ENCODE peak calls at places on chromosomes 13 and 19, in nine cellular contexts. I, O, N, Z, A, K, X, H and C are unnamed samples. For H3K9me3, the result is how much of the 10 kb centered on the place peaks cover.

GRCh38 chr19:56900573-56901097 is 60.1 kb upstream of the PEG3 start:
- DNase-seq in X (no peak), H (no peak), O (no peak), I (no peak), K (no peak), A (no peak), N (no peak), Z (no peak), C (no peak)

GRCh38 chr19:46863818-46864629 is 3.2 kb downstream of the ARHGAP35 start:
- DNase-seq in X (no peak), N (no peak), O (peak), H (no peak), A (peak), I (no peak), Z (peak), K (no peak), C (no peak)

GRCh38 chr19:2340496-2341246 is 12.2 kb downstream of the SPPL2B start:
- DNase-seq in O (no peak), I (no peak), K (no peak), Z (no peak), H (no peak), A (no peak), X (no peak), N (no peak), C (no peak)

GRCh38 chr19:47228168-47228936 is 2.6 kb downstream of the BBC3 start:
- DNase-seq in A (no peak), H (peak), K (peak), I (peak), N (no peak), X (peak), O (peak), Z (peak), C (peak)

GRCh38 chr19:49506575-49507105 is 5.8 kb upstream of the FCGRT start:
- DNase-seq in X (peak), O (no peak), K (peak), A (peak), Z (no peak), I (peak), N (no peak), H (peak), C (peak)

GRCh38 chr13:113017506-113018215 is 48.6 kb downstream of the MCF2L start:
- DNase-seq in Z (no peak), O (no peak), I (no peak), H (no peak), A (no peak), N (no peak), X (no peak), K (no peak), C (no peak)

GRCh38 chr13:97261254-97262015 is 39.3 kb downstream of the MBNL2 start:
- DNase-seq in I (no peak), K (no peak), O (no peak), H (no peak), Z (no peak), A (no peak), X (no peak), N (no peak), C (no peak)

GRCh38 chr19:33472696-33473624 is 48.6 kb downstream of the PEPD start:
- DNase-seq in A (peak), Z (peak), K (no peak), I (no peak), H (no peak), O (no peak), X (no peak), N (no peak), C (no peak)

GRCh38 chr13:28449826-28450773 is 44.8 kb downstream of the FLT1 start:
- DNase-seq in X (no peak), K (no peak), N (no peak), I (no peak), O (no peak), Z (no peak), A (peak), H (no peak), C (no peak)

GRCh38 chr13:114148521-114148855 is 16.1 kb upstream of the RASA3 start:
- DNase-seq in A (no peak), I (peak), O (no peak), K (peak), N (no peak), X (peak), Z (no peak), H (peak), C (peak)

GRCh38 chr19:56096665-56097064 is 24.4 kb downstream of the ZNF787 start:
- DNase-seq in K (no peak), Z (no peak), H (no peak), N (no peak), I (no peak), A (no peak), O (no peak), X (no peak), C (no peak)

GRCh38 chr13:26230703-26231102 is 8.6 kb upstream of the RNF6 start:
- DNase-seq in A (no peak), N (no peak), I (no peak), X (no peak), Z (no peak), H (no peak), K (no peak), O (no peak), C (no peak)

GRCh38 chr19:58388175-58388526 is 1.1 kb downstream of the RPS5 start:
- DNase-seq in K (no peak), A (no peak), N (no peak), Z (no peak), O (no peak), I (no peak), X (no peak), H (no peak), C (no peak)

GRCh38 chr19:19561946-19562664 is 24.0 kb downstream of the CILP2 start:
- DNase-seq in N (no peak), Z (no peak), X (no peak), O (no peak), A (no peak), K (no peak), I (no peak), H (no peak), C (no peak)

GRCh38 chr13:47420012-47420411 is 523.2 kb upstream of the HTR2A start:
- DNase-seq in I (no peak), N (no peak), O (no peak), A (peak), K (no peak), X (no peak), H (no peak), Z (peak), C (no peak)

GRCh38 chr13:47175172-47175806 is 278.4 kb upstream of the HTR2A start:
- DNase-seq in K (no peak), X (no peak), H (no peak), O (no peak), A (peak), Z (peak), N (no peak), I (no peak), C (no peak)

GRCh38 chr19:16337809-16338469 is 13.3 kb downstream of the KLF2 start:
- DNase-seq in O (no peak), X (no peak), Z (no peak), I (no peak), A (no peak), H (no peak), N (no peak), K (no peak), C (no peak)

GRCh38 chr13:39976481-39976880 is 321.0 kb downstream of the COG6 start:
- DNase-seq in N (no peak), K (no peak), I (no peak), X (no peak), O (no peak), H (no peak), Z (no peak), A (no peak), C (no peak)

GRCh38 chr19:30719189-30719990 is 347.2 kb downstream of the ZNF536 start:
- DNase-seq in H (no peak), X (peak), K (peak), Z (peak), I (peak), O (peak), N (no peak), A (no peak), C (no peak)

GRCh38 chr13:42497798-42498197 is 76.2 kb upstream of the TNFSF11 start:
- DNase-seq in N (no peak), K (no peak), Z (peak), X (no peak), H (no peak), O (no peak), I (no peak), A (peak), C (no peak)

GRCh38 chr19:29290853-29291252 is 77.9 kb upstream of the UQCRFS1 start:
- DNase-seq in I (no peak), A (no peak), K (no peak), N (no peak), X (no peak), O (no peak), Z (no peak), H (no peak), C (no peak)

DNA sequence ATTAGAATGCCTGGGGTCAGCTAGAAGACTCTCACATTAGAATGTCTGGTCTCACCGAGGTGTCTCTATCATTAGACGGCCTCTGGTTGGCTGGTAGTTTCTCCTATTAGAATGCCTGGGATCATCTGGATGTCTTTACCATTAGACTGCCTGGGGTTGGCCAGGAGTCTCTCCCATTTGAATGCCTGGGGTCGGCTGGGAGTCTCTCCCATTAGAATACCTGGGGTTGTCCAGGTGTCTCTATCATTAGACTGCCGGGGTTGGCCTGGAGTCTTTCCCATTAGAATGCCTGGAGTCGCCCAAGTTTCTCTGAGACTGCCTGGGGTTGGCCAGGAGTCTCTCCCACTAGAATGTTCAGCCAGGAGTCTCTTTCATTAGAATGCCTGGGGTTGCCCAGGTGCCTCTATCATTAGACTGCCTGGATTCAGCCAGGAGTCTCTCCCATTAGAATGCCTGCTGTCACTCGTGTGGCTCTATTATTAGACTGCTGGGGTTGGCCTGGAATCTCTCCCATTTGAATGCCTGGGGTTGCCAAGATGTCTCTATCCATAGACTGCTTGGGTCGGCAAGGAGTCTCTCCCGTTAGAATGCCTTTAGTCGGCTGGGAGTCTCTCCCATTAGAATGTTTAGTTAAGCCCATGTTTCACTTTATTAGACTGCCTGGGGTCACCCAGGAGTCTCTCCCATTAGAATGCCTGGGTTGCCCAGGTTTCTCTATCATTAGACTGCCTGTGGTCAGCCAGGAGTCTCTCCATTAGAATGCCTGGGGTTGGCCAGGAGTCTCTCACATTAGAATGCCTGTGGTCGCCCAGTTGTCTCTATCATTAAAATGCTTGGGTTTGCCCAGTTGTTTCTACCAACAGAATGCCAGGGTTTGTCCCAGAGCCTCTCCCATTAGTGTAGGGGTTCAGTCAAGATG is 1467.8 kb downstream of the UQCRFS1 start:
- DNase-seq in K (peak), A (no peak), I (no peak), H (no peak), N (no peak), O (no peak), Z (no peak), X (no peak), C (no peak)
- H3K9me3 ChIP-seq in K (under half), A (under half), I (under half), H (under half), N (under half), O (under half), Z (under half), X (under half), C (under half)

GRCh38 chr19:14890616-14891379 is 4.9 kb upstream of the OR7A17 start:
- DNase-seq in I (peak), N (no peak), O (no peak), H (no peak), A (no peak), X (peak), K (no peak), Z (no peak), C (no peak)
- H3K9me3 ChIP-seq in I (under half), N (under half), O (under half), H (under half), A (under half), X (under half), K (under half), Z (under half), C (under half)

GRCh38 chr19:41621654-41622053 is 5.2 kb downstream of the CEACAM4 start:
- DNase-seq in H (no peak), Z (no peak), K (no peak), A (no peak), O (no peak), I (no peak), N (no peak), X (no peak), C (no peak)
- H3K9me3 ChIP-seq in H (under half), Z (under half), K (under half), A (under half), O (under half), I (under half), N (under half), X (under half), C (under half)

DNA sequence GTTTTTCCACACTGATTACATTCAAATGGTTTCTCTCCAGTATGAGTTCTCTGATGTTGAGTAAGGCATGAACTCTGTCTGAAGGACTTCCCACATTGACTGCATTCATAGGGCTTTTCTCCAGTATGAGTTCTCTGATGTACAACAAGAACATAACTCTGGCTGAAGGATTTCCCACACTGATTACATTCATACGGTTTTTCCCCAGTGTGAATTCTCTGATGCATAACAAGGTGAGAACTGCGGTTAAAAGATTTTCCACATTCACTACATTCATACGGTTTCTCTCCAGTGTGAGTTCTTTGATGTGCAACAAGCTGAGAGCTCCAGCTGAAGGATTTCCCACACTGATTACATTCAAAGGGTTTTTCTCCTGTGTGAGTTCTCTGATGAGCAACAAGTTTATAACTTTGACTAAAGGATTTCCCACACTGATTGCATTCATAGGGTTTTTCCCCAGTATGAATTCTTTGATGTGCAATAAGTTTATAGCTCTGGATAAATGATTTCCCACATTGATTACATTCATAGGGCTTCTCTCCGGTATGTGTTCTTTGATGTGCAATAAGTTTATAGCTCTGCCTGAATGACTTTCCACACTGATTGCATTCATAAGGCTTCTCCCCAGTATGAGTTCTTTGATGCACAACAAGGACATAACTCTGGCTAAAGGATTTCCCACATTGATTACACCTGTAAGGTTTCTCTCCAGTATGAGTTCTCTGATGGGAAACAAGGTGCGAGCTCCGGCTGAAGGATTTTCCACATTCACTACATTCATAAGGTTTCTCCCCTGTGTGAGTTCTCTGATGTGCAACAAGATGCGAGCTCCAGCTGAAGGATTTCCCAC is 23.5 kb downstream of the ZNF180 start:
- DNase-seq in I (no peak), H (no peak), A (peak), Z (peak), O (no peak), X (no peak), N (no peak), K (no peak), C (no peak)
- H3K9me3 ChIP-seq in I (half or more), H (half or more), A (half or more), Z (under half), O (half or more), X (half or more), N (under half), K (half or more), C (half or more)